ENCODE peak calls at places on chromosomes 4 and X, in nine cellular contexts. One of them, this sample, is unnamed.

GRCh38 chrX:1077140-1077539 is 135.3 kb downstream of the CRLF2 start:
- DNase-seq in heart left ventricle: no peak
- DNase-seq in HepG2: no peak
- DNase-seq in tibial nerve: no peak
- DNase-seq in upper lobe of left lung: no peak
- DNase-seq in adrenal gland: no peak
- DNase-seq in right lobe of liver: no peak
- DNase-seq in body of pancreas: no peak
- DNase-seq in uterus: no peak
- DNase-seq in this sample: no peak

GRCh38 chr4:21290562-21290961 is 590.3 kb downstream of the PACRGL start:
- DNase-seq in heart left ventricle: no peak
- DNase-seq in HepG2: no peak
- DNase-seq in tibial nerve: no peak
- DNase-seq in upper lobe of left lung: no peak
- DNase-seq in adrenal gland: no peak
- DNase-seq in right lobe of liver: no peak
- DNase-seq in body of pancreas: no peak
- DNase-seq in uterus: no peak
- DNase-seq in this sample: no peak

GRCh38 chr4:5797866-5798265 is 86.9 kb downstream of the EVC start:
- DNase-seq in heart left ventricle: no peak
- DNase-seq in HepG2: no peak
- DNase-seq in tibial nerve: no peak
- DNase-seq in upper lobe of left lung: peak; percentile 5
- DNase-seq in adrenal gland: no peak
- DNase-seq in right lobe of liver: no peak
- DNase-seq in body of pancreas: no peak
- DNase-seq in uterus: no peak
- DNase-seq in this sample: no peak

GRCh38 chrX:55167124-55167523 is 53.0 kb upstream of the PAGE5 start:
- DNase-seq in heart left ventricle: no peak
- DNase-seq in HepG2: no peak
- DNase-seq in tibial nerve: no peak
- DNase-seq in upper lobe of left lung: no peak
- DNase-seq in adrenal gland: no peak
- DNase-seq in right lobe of liver: peak; percentile 44
- DNase-seq in body of pancreas: no peak
- DNase-seq in uterus: no peak
- DNase-seq in this sample: no peak

GRCh38 chr4:10082459-10083272 is 33.9 kb downstream of the WDR1 start:
- DNase-seq in heart left ventricle: peak; percentile 17
- DNase-seq in HepG2: no peak
- DNase-seq in tibial nerve: no peak
- DNase-seq in upper lobe of left lung: peak; percentile 17
- DNase-seq in adrenal gland: no peak
- DNase-seq in right lobe of liver: peak; percentile 35
- DNase-seq in body of pancreas: peak; percentile 4
- DNase-seq in uterus: no peak
- DNase-seq in this sample: no peak

GRCh38 chr4:186723207-186724047 is at the start of gene FAT1:
- DNase-seq in heart left ventricle: peak; percentile 79
- DNase-seq in HepG2: peak; percentile 38
- DNase-seq in tibial nerve: peak; percentile 40
- DNase-seq in upper lobe of left lung: peak; percentile 41
- DNase-seq in adrenal gland: peak; percentile 47
- DNase-seq in right lobe of liver: peak; percentile 72
- DNase-seq in body of pancreas: peak; percentile 69
- DNase-seq in uterus: peak; percentile 73
- DNase-seq in this sample: peak; percentile 15

GRCh38 chrX:44332437-44332836 is 11.0 kb downstream of the EFHC2 start:
- DNase-seq in heart left ventricle: no peak
- DNase-seq in HepG2: no peak
- DNase-seq in tibial nerve: no peak
- DNase-seq in upper lobe of left lung: no peak
- DNase-seq in adrenal gland: no peak
- DNase-seq in right lobe of liver: no peak
- DNase-seq in body of pancreas: no peak
- DNase-seq in uterus: no peak
- DNase-seq in this sample: no peak

GRCh38 chr4:2417765-2418651 is at the start of gene ZFYVE28:
- DNase-seq in heart left ventricle: no peak
- DNase-seq in HepG2: no peak
- DNase-seq in tibial nerve: no peak
- DNase-seq in upper lobe of left lung: no peak
- DNase-seq in adrenal gland: peak; percentile 47
- DNase-seq in right lobe of liver: no peak
- DNase-seq in body of pancreas: no peak
- DNase-seq in uterus: no peak
- DNase-seq in this sample: no peak

GRCh38 chrX:103607385-103608304 is at the start of gene TCEAL3:
- DNase-seq in heart left ventricle: peak; percentile 49
- DNase-seq in HepG2: no peak
- DNase-seq in tibial nerve: peak; percentile 31
- DNase-seq in upper lobe of left lung: peak; percentile 65
- DNase-seq in adrenal gland: peak; percentile 59
- DNase-seq in right lobe of liver: peak; percentile 46
- DNase-seq in body of pancreas: peak; percentile 62
- DNase-seq in uterus: peak; percentile 69
- DNase-seq in this sample: no peak

GRCh38 chrX:150870059-150870458 is 28.4 kb downstream of the CD99L2 start:
- DNase-seq in heart left ventricle: no peak
- DNase-seq in HepG2: no peak
- DNase-seq in tibial nerve: no peak
- DNase-seq in upper lobe of left lung: no peak
- DNase-seq in adrenal gland: no peak
- DNase-seq in right lobe of liver: no peak
- DNase-seq in body of pancreas: no peak
- DNase-seq in uterus: no peak
- DNase-seq in this sample: no peak

DNA sequence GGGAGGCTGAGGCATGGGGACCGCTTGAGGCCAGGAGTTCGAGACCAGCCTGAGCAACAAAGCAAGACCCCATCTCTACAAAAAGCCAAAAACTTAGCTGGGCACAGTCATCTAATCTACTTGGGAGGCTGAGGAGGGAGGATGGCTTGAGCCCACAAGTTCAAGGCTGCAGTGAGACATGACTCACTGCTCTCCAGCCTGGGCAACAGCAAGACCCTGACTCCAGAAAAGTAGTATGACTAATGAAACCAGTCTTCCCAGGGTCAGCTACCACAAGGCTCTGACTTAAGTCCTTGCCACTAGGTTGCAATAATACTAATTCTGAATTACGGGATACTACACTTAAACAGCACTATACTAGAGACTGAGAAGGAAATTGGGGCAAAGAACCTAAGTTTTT is 33.1 kb downstream of the ERVMER34-1 start:
- DNase-seq in heart left ventricle: no peak
- DNase-seq in HepG2: no peak
- DNase-seq in tibial nerve: no peak
- DNase-seq in upper lobe of left lung: no peak
- DNase-seq in adrenal gland: peak; percentile 35
- DNase-seq in right lobe of liver: no peak
- DNase-seq in body of pancreas: no peak
- DNase-seq in uterus: no peak
- DNase-seq in this sample: no peak
- TF ChIP-seq POLR2A in heart left ventricle: no peak
- TF ChIP-seq POLR2A in HepG2: no peak
- TF ChIP-seq POLR2A in tibial nerve: no peak
- TF ChIP-seq POLR2A in upper lobe of left lung: no peak
- TF ChIP-seq POLR2A in adrenal gland: no peak
- TF ChIP-seq POLR2A in right lobe of liver: no peak
- TF ChIP-seq POLR2A in body of pancreas: no peak
- TF ChIP-seq POLR2A in uterus: no peak
- TF ChIP-seq POLR2A in this sample: no peak

GRCh38 chrX:2928583-2929434 is at the start of gene ARSD:
- DNase-seq in heart left ventricle: peak; percentile 96
- DNase-seq in HepG2: peak; percentile 74
- DNase-seq in tibial nerve: peak; percentile 77
- DNase-seq in upper lobe of left lung: peak; percentile 97
- DNase-seq in adrenal gland: peak; percentile 75
- DNase-seq in right lobe of liver: peak; percentile 92
- DNase-seq in body of pancreas: peak; percentile 98
- DNase-seq in uterus: peak; percentile 91
- DNase-seq in this sample: peak; percentile 49
- TF ChIP-seq POLR2A in heart left ventricle: no peak
- TF ChIP-seq POLR2A in HepG2: peak; percentile 86
- TF ChIP-seq POLR2A in tibial nerve: peak; percentile 83
- TF ChIP-seq POLR2A in upper lobe of left lung: peak; percentile 91
- TF ChIP-seq POLR2A in adrenal gland: peak; percentile 90
- TF ChIP-seq POLR2A in right lobe of liver: peak; percentile 98
- TF ChIP-seq POLR2A in body of pancreas: peak; percentile 98
- TF ChIP-seq POLR2A in uterus: peak; percentile 89
- TF ChIP-seq POLR2A in this sample: peak; percentile 70

DNA sequence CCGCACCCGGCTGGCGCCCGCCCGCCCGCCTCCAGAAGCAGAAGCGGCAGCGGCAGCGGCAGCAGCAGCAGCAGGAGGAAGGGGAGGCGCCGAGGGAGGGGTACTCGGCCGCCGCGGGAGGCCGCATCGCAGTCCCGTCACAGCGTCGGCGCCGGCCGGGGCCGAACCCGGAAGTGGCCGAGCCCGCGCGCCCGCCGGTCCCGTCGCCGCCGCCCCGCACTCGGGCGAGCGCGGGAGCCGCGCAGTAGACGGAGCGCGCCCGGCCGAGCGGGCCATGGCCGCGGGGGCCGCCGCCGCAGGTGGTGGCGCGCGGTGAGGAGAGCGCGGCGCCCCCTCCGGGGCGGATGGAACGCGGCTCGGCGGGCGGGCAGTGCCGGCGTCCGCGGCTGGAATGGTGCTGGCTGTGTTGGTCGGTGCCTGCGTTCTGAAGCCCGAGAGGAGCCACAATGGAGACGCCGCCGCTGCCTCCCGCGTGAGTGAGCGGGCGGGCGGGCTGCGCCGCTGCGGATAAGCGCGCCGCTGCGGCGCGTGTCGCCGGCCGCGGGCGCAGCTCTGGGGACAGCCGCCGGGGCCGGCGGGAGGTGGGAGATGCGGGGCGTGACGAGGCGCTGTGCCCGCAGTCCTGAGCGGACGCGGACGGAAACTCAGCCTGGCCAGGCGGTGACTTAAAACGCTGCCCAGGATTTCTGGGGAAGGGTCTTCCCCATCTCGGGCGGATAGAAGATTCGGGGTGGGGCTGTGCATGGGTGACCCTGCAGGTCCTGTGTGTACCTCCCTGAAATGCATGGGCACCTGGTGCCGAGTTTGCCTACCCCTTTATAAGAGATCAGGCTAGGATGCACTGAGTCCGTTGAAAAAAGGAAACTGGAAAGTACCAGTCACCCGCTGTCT is at the start of gene KLHL2:
- DNase-seq in heart left ventricle: peak; percentile 88
- DNase-seq in HepG2: peak; percentile 49
- DNase-seq in tibial nerve: peak; percentile 43
- DNase-seq in upper lobe of left lung: peak; percentile 92
- DNase-seq in adrenal gland: peak; percentile 84
- DNase-seq in right lobe of liver: peak; percentile 89
- DNase-seq in body of pancreas: peak; percentile 82
- DNase-seq in uterus: peak; percentile 71
- DNase-seq in this sample: peak; percentile 49
- TF ChIP-seq POLR2A in heart left ventricle: no peak
- TF ChIP-seq POLR2A in HepG2: peak; percentile 30
- TF ChIP-seq POLR2A in tibial nerve: peak; percentile 61
- TF ChIP-seq POLR2A in upper lobe of left lung: peak; percentile 73
- TF ChIP-seq POLR2A in adrenal gland: peak; percentile 84
- TF ChIP-seq POLR2A in right lobe of liver: peak; percentile 92
- TF ChIP-seq POLR2A in body of pancreas: peak; percentile 50
- TF ChIP-seq POLR2A in uterus: peak; percentile 77
- TF ChIP-seq POLR2A in this sample: peak; percentile 49

GRCh38 chr4:153244969-153245368 is 40.7 kb downstream of the TRIM2 start:
- DNase-seq in heart left ventricle: no peak
- DNase-seq in HepG2: no peak
- DNase-seq in tibial nerve: no peak
- DNase-seq in upper lobe of left lung: no peak
- DNase-seq in adrenal gland: no peak
- DNase-seq in right lobe of liver: no peak
- DNase-seq in body of pancreas: no peak
- DNase-seq in uterus: no peak
- DNase-seq in this sample: no peak
- TF ChIP-seq POLR2A in heart left ventricle: no peak
- TF ChIP-seq POLR2A in HepG2: no peak
- TF ChIP-seq POLR2A in tibial nerve: no peak
- TF ChIP-seq POLR2A in upper lobe of left lung: no peak
- TF ChIP-seq POLR2A in adrenal gland: no peak
- TF ChIP-seq POLR2A in right lobe of liver: no peak
- TF ChIP-seq POLR2A in body of pancreas: no peak
- TF ChIP-seq POLR2A in uterus: no peak
- TF ChIP-seq POLR2A in this sample: no peak

GRCh38 chr4:70991596-70991995 is 1.9 kb upstream of the DCK start:
- DNase-seq in heart left ventricle: no peak
- DNase-seq in HepG2: no peak
- DNase-seq in tibial nerve: no peak
- DNase-seq in upper lobe of left lung: no peak
- DNase-seq in adrenal gland: no peak
- DNase-seq in right lobe of liver: no peak
- DNase-seq in body of pancreas: no peak
- DNase-seq in uterus: no peak
- DNase-seq in this sample: no peak

GRCh38 chr4:70994069-70994366 is 569 bp downstream of the DCK start:
- DNase-seq in heart left ventricle: no peak
- DNase-seq in HepG2: peak; percentile 15
- DNase-seq in tibial nerve: no peak
- DNase-seq in upper lobe of left lung: peak; percentile 30
- DNase-seq in adrenal gland: no peak
- DNase-seq in right lobe of liver: no peak
- DNase-seq in body of pancreas: no peak
- DNase-seq in uterus: no peak
- DNase-seq in this sample: no peak

GRCh38 chr4:70992354-70992753 is 1.1 kb upstream of the DCK start:
- DNase-seq in heart left ventricle: no peak
- DNase-seq in HepG2: no peak
- DNase-seq in tibial nerve: no peak
- DNase-seq in upper lobe of left lung: peak; percentile 65
- DNase-seq in adrenal gland: no peak
- DNase-seq in right lobe of liver: peak; percentile 33
- DNase-seq in body of pancreas: peak; percentile 44
- DNase-seq in uterus: no peak
- DNase-seq in this sample: no peak

GRCh38 chr4:70994387-70995099 is 1.1 kb downstream of the DCK start:
- DNase-seq in heart left ventricle: no peak
- DNase-seq in HepG2: no peak
- DNase-seq in tibial nerve: no peak
- DNase-seq in upper lobe of left lung: no peak
- DNase-seq in adrenal gland: no peak
- DNase-seq in right lobe of liver: no peak
- DNase-seq in body of pancreas: no peak
- DNase-seq in uterus: no peak
- DNase-seq in this sample: no peak

GRCh38 chr4:70993181-70994068 is at the start of gene DCK:
- DNase-seq in heart left ventricle: peak; percentile 92
- DNase-seq in HepG2: peak; percentile 85
- DNase-seq in tibial nerve: peak; percentile 75
- DNase-seq in upper lobe of left lung: peak; percentile 92
- DNase-seq in adrenal gland: peak; percentile 92
- DNase-seq in right lobe of liver: peak; percentile 95
- DNase-seq in body of pancreas: peak; percentile 89
- DNase-seq in uterus: peak; percentile 90
- DNase-seq in this sample: peak; percentile 70
- TF ChIP-seq POLR2A in heart left ventricle: no peak
- TF ChIP-seq POLR2A in HepG2: peak; percentile 82
- TF ChIP-seq POLR2A in tibial nerve: peak; percentile 85
- TF ChIP-seq POLR2A in upper lobe of left lung: peak; percentile 94
- TF ChIP-seq POLR2A in adrenal gland: peak; percentile 82
- TF ChIP-seq POLR2A in right lobe of liver: peak; percentile 87
- TF ChIP-seq POLR2A in body of pancreas: peak; percentile 90
- TF ChIP-seq POLR2A in uterus: peak; percentile 83
- TF ChIP-seq POLR2A in this sample: peak; percentile 69

This sample was measured in H54.